ENCODE peak calls at places on chromosomes 7 and 10, in nine cellular contexts. N is Calu3; K is A549; W is activated naive CD8-positive, alpha-beta T cell treated with anti-CD3 and anti-CD28 coated beads for 36 hours; G is neural crest cell; D is upper lobe of left lung; P is SHP77; J is stimulated activated CD8-positive, alpha-beta memory T cell treated with anti-CD3 and anti-CD28 coated beads, Interleukin-2, amount 100 ng/mL, for 48 hours; O is BJ. R is an unnamed sample.

GRCh38 chr10:130930821-130931220 is 380.7 kb downstream of the TCERG1L start:
- DNase-seq in D (no peak), G (no peak), K (no peak), J (no peak), N (no peak), W (no peak), O (no peak), P (no peak), R (no peak)

GRCh38 chr10:541750-542371 is 147.6 kb downstream of the DIP2C start:
- DNase-seq in N (peak; percentile 81), K (no peak), J (no peak), D (peak; percentile 20), O (no peak), W (no peak), G (no peak), P (peak; percentile 42), R (no peak)

GRCh38 chr7:94323872-94324271 is 70.8 kb upstream of the COL1A2 start:
- DNase-seq in D (no peak), J (no peak), G (no peak), W (no peak), N (no peak), K (no peak), O (no peak), P (no peak), R (no peak)

GRCh38 chr7:156168434-156168833 is 356.2 kb upstream of the SHH start:
- DNase-seq in N (no peak), D (no peak), O (no peak), K (no peak), W (no peak), P (no peak), G (no peak), J (no peak), R (no peak)

GRCh38 chr10:24957624-24958435 is 5.4 kb upstream of the PRTFDC1 start:
- DNase-seq in O (peak; percentile 89), J (no peak), K (peak; percentile 28), N (no peak), D (no peak), P (no peak), W (no peak), G (no peak), R (no peak)

GRCh38 chr10:79404231-79404609 is 41.2 kb downstream of the ZCCHC24 start:
- DNase-seq in J (no peak), W (no peak), P (no peak), G (no peak), N (no peak), D (no peak), K (no peak), O (peak; percentile 66), R (no peak)

GRCh38 chr10:118458957-118459641 is 117.0 kb upstream of the FAM204A start:
- DNase-seq in J (no peak), D (no peak), G (no peak), P (no peak), W (no peak), K (no peak), N (no peak), O (no peak), R (no peak)

GRCh38 chr7:136845899-136846465 is 22.5 kb upstream of the CHRM2 start:
- DNase-seq in W (no peak), D (no peak), G (no peak), O (no peak), K (no peak), N (no peak), J (no peak), P (no peak), R (no peak)

GRCh38 chr7:117872565-117873055 is 631 bp downstream of the CTTNBP2 start:
- DNase-seq in K (no peak), P (no peak), D (no peak), N (peak; percentile 35), O (no peak), G (peak; percentile 20), J (no peak), W (no peak), R (no peak)

GRCh38 chr10:22453948-22454347 is 108.7 kb downstream of the SPAG6 start:
- DNase-seq in W (no peak), N (no peak), G (no peak), O (no peak), J (no peak), P (peak; percentile 48), D (no peak), K (no peak), R (no peak)

GRCh38 chr7:3399858-3400257 is 98.8 kb downstream of the SDK1 start:
- DNase-seq in N (peak; percentile 39), W (peak; percentile 1), O (no peak), J (no peak), D (no peak), P (peak; percentile 51), G (peak; percentile 10), K (peak; percentile 7), R (no peak)

GRCh38 chr7:109387530-109387929 is 817.9 kb downstream of the DNAJB9 start:
- DNase-seq in N (no peak), J (no peak), W (no peak), P (no peak), D (no peak), G (no peak), K (no peak), O (no peak), R (no peak)

GRCh38 chr7:28179081-28180030 is 1.2 kb downstream of the JAZF1 start:
- DNase-seq in G (peak; percentile 24), K (peak; percentile 59), D (peak; percentile 82), P (peak; percentile 84), J (peak; percentile 60), O (no peak), W (peak; percentile 68), N (peak; percentile 81), R (peak; percentile 65)

GRCh38 chr10:103661198-103661950 is 167.9 kb downstream of the NEURL1 start:
- DNase-seq in D (peak; percentile 93), W (peak; percentile 58), G (peak; percentile 24), O (peak; percentile 87), P (no peak), N (peak; percentile 43), K (no peak), J (no peak), R (peak; percentile 67)

GRCh38 chr7:44325181-44325671 is at the start of gene CAMK2B:
- DNase-seq in N (no peak), J (no peak), W (peak; percentile 57), K (no peak), D (no peak), P (no peak), G (no peak), O (no peak), R (no peak)

GRCh38 chr10:113298616-113299015 is 254.2 kb upstream of the HABP2 start:
- DNase-seq in D (no peak), O (no peak), P (no peak), W (no peak), N (no peak), K (no peak), G (no peak), J (no peak), R (no peak)

GRCh38 chr7:107594961-107595737 is 15.1 kb downstream of the BCAP29 start:
- DNase-seq in W (no peak), G (no peak), J (no peak), P (no peak), D (no peak), K (no peak), O (peak; percentile 80), N (no peak), R (no peak)

GRCh38 chr10:71831646-71832552 is 19.2 kb downstream of the PSAP start:
- DNase-seq in O (no peak), D (no peak), G (no peak), N (no peak), K (no peak), W (no peak), J (no peak), P (no peak), R (no peak)

GRCh38 chr10:97873569-97873968 is 23.9 kb downstream of the GOLGA7B start:
- DNase-seq in N (no peak), G (no peak), P (no peak), D (no peak), J (no peak), W (no peak), O (no peak), K (no peak), R (no peak)

GRCh38 chr10:44909910-44910309 is 1.2 kb upstream of the TMEM72 start:
- DNase-seq in O (no peak), J (no peak), N (no peak), G (no peak), P (no peak), W (no peak), D (no peak), K (no peak), R (no peak)

GRCh38 chr10:75956624-75957023 is 525.2 kb downstream of the LRMDA start:
- DNase-seq in J (no peak), W (no peak), O (no peak), N (no peak), D (no peak), K (no peak), G (no peak), P (no peak), R (no peak)

GRCh38 chr10:110500515-110500905 is 2.8 kb downstream of the DUSP5 start:
- DNase-seq in N (no peak), D (no peak), W (no peak), O (no peak), P (no peak), J (no peak), G (no peak), K (no peak), R (no peak)

GRCh38 chr10:6384031-6384430 is 181.3 kb downstream of the PFKFB3 start:
- DNase-seq in K (no peak), N (no peak), D (no peak), G (no peak), J (no peak), P (no peak), W (no peak), O (no peak), R (no peak)

GRCh38 chr7:43749383-43749940 is 9.0 kb upstream of the BLVRA start:
- DNase-seq in K (no peak), D (no peak), W (no peak), P (no peak), J (no peak), O (no peak), G (no peak), N (no peak), R (no peak)

GRCh38 chr7:41476117-41476803 is 226.6 kb downstream of the INHBA start:
- DNase-seq in P (no peak), J (no peak), O (no peak), D (no peak), N (no peak), K (no peak), W (no peak), G (no peak), R (no peak)

GRCh38 chr7:109121599-109122300 is 552.1 kb downstream of the DNAJB9 start:
- DNase-seq in W (no peak), D (no peak), J (no peak), N (no peak), K (no peak), O (no peak), P (no peak), G (no peak), R (no peak)

GRCh38 chr7:39069046-39069445 is 91.3 kb downstream of the POU6F2 start:
- DNase-seq in J (no peak), O (no peak), K (no peak), W (no peak), G (no peak), P (no peak), N (no peak), D (no peak), R (no peak)

GRCh38 chr10:62651341-62651740 is 153.2 kb upstream of the ADO start:
- DNase-seq in P (no peak), N (no peak), J (no peak), D (no peak), O (no peak), K (no peak), G (no peak), W (no peak), R (no peak)

GRCh38 chr10:27359792-27360320 is 119.3 kb upstream of the ACBD5 start:
- DNase-seq in O (no peak), P (peak; percentile 30), N (no peak), W (no peak), K (no peak), J (no peak), G (no peak), D (no peak), R (no peak)

GRCh38 chr7:44185729-44186128 is 3.5 kb downstream of the GCK start:
- DNase-seq in D (no peak), G (no peak), J (no peak), K (no peak), O (no peak), W (no peak), N (no peak), P (no peak), R (no peak)

GRCh38 chr7:95420996-95421846 is 13.6 kb downstream of the PON2 start:
- DNase-seq in G (no peak), J (no peak), N (peak; percentile 5), K (no peak), D (no peak), P (no peak), O (no peak), W (no peak), R (no peak)

R was measured in GM12892.